ENCODE peak calls at places on chromosome 1, in nine cellular contexts. One of them, this sample, is unnamed.

GRCh38 chr1:233695901-233696300 is 82.0 kb downstream of the KCNK1 start:
- DNase-seq in CD4-positive, alpha-beta memory T cell: no peak
- DNase-seq in SJSA1: no peak
- DNase-seq in left ventricle myocardium inferior: no peak
- DNase-seq in CD4-positive, CD25-positive, alpha-beta regulatory T cell: no peak
- DNase-seq in tibial nerve: no peak
- DNase-seq in keratinocyte: no peak
- DNase-seq in heart left ventricle: no peak
- DNase-seq in OCI-LY7: no peak
- DNase-seq in this sample: no peak

GRCh38 chr1:158686430-158687009 is at the start of gene SPTA1:
- DNase-seq in CD4-positive, alpha-beta memory T cell: no peak
- DNase-seq in SJSA1: no peak
- DNase-seq in left ventricle myocardium inferior: no peak
- DNase-seq in CD4-positive, CD25-positive, alpha-beta regulatory T cell: no peak
- DNase-seq in tibial nerve: no peak
- DNase-seq in keratinocyte: no peak
- DNase-seq in heart left ventricle: no peak
- DNase-seq in OCI-LY7: no peak
- DNase-seq in this sample: no peak

GRCh38 chr1:246647113-246647512 is 77.1 kb upstream of the SCCPDH start:
- DNase-seq in CD4-positive, alpha-beta memory T cell: no peak
- DNase-seq in SJSA1: no peak
- DNase-seq in left ventricle myocardium inferior: peak; percentile 74
- DNase-seq in CD4-positive, CD25-positive, alpha-beta regulatory T cell: no peak
- DNase-seq in tibial nerve: no peak
- DNase-seq in keratinocyte: no peak
- DNase-seq in heart left ventricle: peak; percentile 73
- DNase-seq in OCI-LY7: no peak
- DNase-seq in this sample: no peak

GRCh38 chr1:84502892-84503291 is 3.3 kb upstream of the SPATA1 start:
- DNase-seq in CD4-positive, alpha-beta memory T cell: no peak
- DNase-seq in SJSA1: no peak
- DNase-seq in left ventricle myocardium inferior: no peak
- DNase-seq in CD4-positive, CD25-positive, alpha-beta regulatory T cell: no peak
- DNase-seq in tibial nerve: no peak
- DNase-seq in keratinocyte: no peak
- DNase-seq in heart left ventricle: no peak
- DNase-seq in OCI-LY7: no peak
- DNase-seq in this sample: no peak

GRCh38 chr1:85289207-85289847 is 12.9 kb upstream of the BCL10 start:
- DNase-seq in CD4-positive, alpha-beta memory T cell: no peak
- DNase-seq in SJSA1: peak; percentile 69
- DNase-seq in left ventricle myocardium inferior: no peak
- DNase-seq in CD4-positive, CD25-positive, alpha-beta regulatory T cell: no peak
- DNase-seq in tibial nerve: no peak
- DNase-seq in keratinocyte: peak; percentile 92
- DNase-seq in heart left ventricle: no peak
- DNase-seq in OCI-LY7: no peak
- DNase-seq in this sample: no peak

GRCh38 chr1:38013027-38013588 is 574 bp downstream of the UTP11 start:
- DNase-seq in CD4-positive, alpha-beta memory T cell: no peak
- DNase-seq in SJSA1: no peak
- DNase-seq in left ventricle myocardium inferior: no peak
- DNase-seq in CD4-positive, CD25-positive, alpha-beta regulatory T cell: no peak
- DNase-seq in tibial nerve: no peak
- DNase-seq in keratinocyte: no peak
- DNase-seq in heart left ventricle: no peak
- DNase-seq in OCI-LY7: no peak
- DNase-seq in this sample: no peak

GRCh38 chr1:9302745-9303524 is 10.2 kb downstream of the SPSB1 start:
- DNase-seq in CD4-positive, alpha-beta memory T cell: no peak
- DNase-seq in SJSA1: peak; percentile 92
- DNase-seq in left ventricle myocardium inferior: peak; percentile 47
- DNase-seq in CD4-positive, CD25-positive, alpha-beta regulatory T cell: no peak
- DNase-seq in tibial nerve: peak; percentile 28
- DNase-seq in keratinocyte: no peak
- DNase-seq in heart left ventricle: peak; percentile 56
- DNase-seq in OCI-LY7: peak; percentile 42
- DNase-seq in this sample: no peak

GRCh38 chr1:205986848-205987247 is 16.3 kb downstream of the RAB7B start:
- DNase-seq in CD4-positive, alpha-beta memory T cell: no peak
- DNase-seq in SJSA1: no peak
- DNase-seq in left ventricle myocardium inferior: no peak
- DNase-seq in CD4-positive, CD25-positive, alpha-beta regulatory T cell: no peak
- DNase-seq in tibial nerve: no peak
- DNase-seq in keratinocyte: no peak
- DNase-seq in heart left ventricle: no peak
- DNase-seq in OCI-LY7: no peak
- DNase-seq in this sample: no peak

GRCh38 chr1:182087951-182088350 is 26.4 kb upstream of the ZNF648 start:
- DNase-seq in CD4-positive, alpha-beta memory T cell: peak; percentile 54
- DNase-seq in SJSA1: peak; percentile 29
- DNase-seq in left ventricle myocardium inferior: no peak
- DNase-seq in CD4-positive, CD25-positive, alpha-beta regulatory T cell: no peak
- DNase-seq in tibial nerve: no peak
- DNase-seq in keratinocyte: peak; percentile 84
- DNase-seq in heart left ventricle: no peak
- DNase-seq in OCI-LY7: no peak
- DNase-seq in this sample: no peak

GRCh38 chr1:208189716-208190115 is 54.5 kb downstream of the PLXNA2 start:
- DNase-seq in CD4-positive, alpha-beta memory T cell: no peak
- DNase-seq in SJSA1: no peak
- DNase-seq in left ventricle myocardium inferior: no peak
- DNase-seq in CD4-positive, CD25-positive, alpha-beta regulatory T cell: no peak
- DNase-seq in tibial nerve: no peak
- DNase-seq in keratinocyte: no peak
- DNase-seq in heart left ventricle: no peak
- DNase-seq in OCI-LY7: no peak
- DNase-seq in this sample: no peak

GRCh38 chr1:46526013-46526688 is 25.3 kb downstream of the KNCN start:
- DNase-seq in CD4-positive, alpha-beta memory T cell: no peak
- DNase-seq in SJSA1: no peak
- DNase-seq in left ventricle myocardium inferior: no peak
- DNase-seq in CD4-positive, CD25-positive, alpha-beta regulatory T cell: no peak
- DNase-seq in tibial nerve: no peak
- DNase-seq in keratinocyte: no peak
- DNase-seq in heart left ventricle: no peak
- DNase-seq in OCI-LY7: no peak
- DNase-seq in this sample: no peak

GRCh38 chr1:85550784-85551516 is 29.6 kb upstream of the CCN1 start:
- DNase-seq in CD4-positive, alpha-beta memory T cell: no peak
- DNase-seq in SJSA1: peak; percentile 69
- DNase-seq in left ventricle myocardium inferior: no peak
- DNase-seq in CD4-positive, CD25-positive, alpha-beta regulatory T cell: no peak
- DNase-seq in tibial nerve: no peak
- DNase-seq in keratinocyte: no peak
- DNase-seq in heart left ventricle: no peak
- DNase-seq in OCI-LY7: no peak
- DNase-seq in this sample: no peak

GRCh38 chr1:201369209-201369608 is 8.3 kb downstream of the TNNT2 start:
- DNase-seq in CD4-positive, alpha-beta memory T cell: no peak
- DNase-seq in SJSA1: no peak
- DNase-seq in left ventricle myocardium inferior: no peak
- DNase-seq in CD4-positive, CD25-positive, alpha-beta regulatory T cell: no peak
- DNase-seq in tibial nerve: no peak
- DNase-seq in keratinocyte: no peak
- DNase-seq in heart left ventricle: peak; percentile 74
- DNase-seq in OCI-LY7: no peak
- DNase-seq in this sample: no peak

GRCh38 chr1:100995196-100995983 is 30.2 kb downstream of the DPH5 start:
- DNase-seq in CD4-positive, alpha-beta memory T cell: no peak
- DNase-seq in SJSA1: no peak
- DNase-seq in left ventricle myocardium inferior: no peak
- DNase-seq in CD4-positive, CD25-positive, alpha-beta regulatory T cell: peak; percentile 20
- DNase-seq in tibial nerve: no peak
- DNase-seq in keratinocyte: no peak
- DNase-seq in heart left ventricle: no peak
- DNase-seq in OCI-LY7: peak; percentile 2
- DNase-seq in this sample: no peak

GRCh38 chr1:223712856-223713494 is 636 bp downstream of the CAPN2 start:
- DNase-seq in CD4-positive, alpha-beta memory T cell: peak; percentile 50
- DNase-seq in SJSA1: no peak
- DNase-seq in left ventricle myocardium inferior: peak; percentile 47
- DNase-seq in CD4-positive, CD25-positive, alpha-beta regulatory T cell: peak; percentile 47
- DNase-seq in tibial nerve: no peak
- DNase-seq in keratinocyte: no peak
- DNase-seq in heart left ventricle: peak; percentile 48
- DNase-seq in OCI-LY7: no peak
- DNase-seq in this sample: peak; percentile 50

GRCh38 chr1:89365206-89365605 is 1.3 kb downstream of the GBP6 start:
- DNase-seq in CD4-positive, alpha-beta memory T cell: no peak
- DNase-seq in SJSA1: no peak
- DNase-seq in left ventricle myocardium inferior: no peak
- DNase-seq in CD4-positive, CD25-positive, alpha-beta regulatory T cell: no peak
- DNase-seq in tibial nerve: no peak
- DNase-seq in keratinocyte: no peak
- DNase-seq in heart left ventricle: no peak
- DNase-seq in OCI-LY7: no peak
- DNase-seq in this sample: no peak
- H3K27ac ChIP-seq in CD4-positive, alpha-beta memory T cell: no peak overlapping the region
- H3K27ac ChIP-seq in SJSA1: no peak overlapping the region
- H3K27ac ChIP-seq in left ventricle myocardium inferior: no peak overlapping the region
- H3K27ac ChIP-seq in CD4-positive, CD25-positive, alpha-beta regulatory T cell: no peak overlapping the region
- H3K27ac ChIP-seq in tibial nerve: no peak overlapping the region
- H3K27ac ChIP-seq in keratinocyte: peak overlapping the region; percentile 15
- H3K27ac ChIP-seq in heart left ventricle: no peak overlapping the region
- H3K27ac ChIP-seq in OCI-LY7: no peak overlapping the region
- H3K27ac ChIP-seq in this sample: no peak overlapping the region

GRCh38 chr1:10802948-10803715 is 6.7 kb upstream of the CASZ1 start:
- DNase-seq in CD4-positive, alpha-beta memory T cell: no peak
- DNase-seq in SJSA1: no peak
- DNase-seq in left ventricle myocardium inferior: no peak
- DNase-seq in CD4-positive, CD25-positive, alpha-beta regulatory T cell: no peak
- DNase-seq in tibial nerve: no peak
- DNase-seq in keratinocyte: no peak
- DNase-seq in heart left ventricle: no peak
- DNase-seq in OCI-LY7: no peak
- DNase-seq in this sample: no peak
- H3K4me3 ChIP-seq in CD4-positive, alpha-beta memory T cell: no peak overlapping the region
- H3K4me3 ChIP-seq in SJSA1: no peak overlapping the region
- H3K4me3 ChIP-seq in left ventricle myocardium inferior: no peak overlapping the region
- H3K4me3 ChIP-seq in CD4-positive, CD25-positive, alpha-beta regulatory T cell: no peak overlapping the region
- H3K4me3 ChIP-seq in tibial nerve: no peak overlapping the region
- H3K4me3 ChIP-seq in keratinocyte: no peak overlapping the region
- H3K4me3 ChIP-seq in heart left ventricle: no peak overlapping the region
- H3K4me3 ChIP-seq in OCI-LY7: no peak overlapping the region
- H3K4me3 ChIP-seq in this sample: no peak overlapping the region

DNA sequence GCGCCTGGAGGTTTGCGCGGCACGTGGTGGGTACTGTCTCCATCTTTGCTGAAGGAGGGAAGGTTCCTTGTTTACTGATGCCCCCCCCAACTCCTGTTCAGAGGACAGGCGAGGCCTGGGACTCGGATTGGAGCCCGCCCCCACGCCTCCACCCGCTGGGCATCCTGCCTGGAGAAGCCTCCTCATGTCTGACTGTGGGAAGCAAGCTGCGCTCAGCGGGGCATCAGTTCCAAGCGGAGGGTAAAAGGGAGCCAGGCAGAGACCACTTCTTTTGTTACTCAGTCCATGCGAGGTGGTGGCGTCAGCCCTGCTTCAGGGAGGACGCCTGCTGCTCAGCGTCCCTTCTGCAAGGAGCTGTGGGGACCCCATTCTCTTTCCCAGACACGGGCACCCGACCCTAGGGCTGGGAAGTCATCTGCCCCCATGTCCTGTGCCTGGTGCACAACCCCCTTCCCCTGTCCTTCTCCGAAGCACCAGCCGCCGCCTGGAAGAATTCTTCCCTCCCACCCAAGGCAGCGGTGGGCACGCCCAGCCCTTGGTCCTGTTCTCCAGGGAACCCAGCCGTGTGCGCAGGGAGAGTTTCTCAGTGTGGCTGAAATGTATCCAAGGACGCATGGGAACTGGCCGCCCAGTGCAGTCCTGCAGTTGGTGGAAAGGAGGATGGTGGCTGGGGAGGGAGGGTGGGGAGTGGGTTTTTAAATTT is 414.0 kb downstream of the CAMTA1 start:
- DNase-seq in CD4-positive, alpha-beta memory T cell: no peak
- DNase-seq in SJSA1: no peak
- DNase-seq in left ventricle myocardium inferior: no peak
- DNase-seq in CD4-positive, CD25-positive, alpha-beta regulatory T cell: no peak
- DNase-seq in tibial nerve: no peak
- DNase-seq in keratinocyte: no peak
- DNase-seq in heart left ventricle: no peak
- DNase-seq in OCI-LY7: no peak
- DNase-seq in this sample: no peak
- H3K27ac ChIP-seq in CD4-positive, alpha-beta memory T cell: no peak overlapping the region
- H3K27ac ChIP-seq in SJSA1: no peak overlapping the region
- H3K27ac ChIP-seq in left ventricle myocardium inferior: no peak overlapping the region
- H3K27ac ChIP-seq in CD4-positive, CD25-positive, alpha-beta regulatory T cell: no peak overlapping the region
- H3K27ac ChIP-seq in tibial nerve: no peak overlapping the region
- H3K27ac ChIP-seq in keratinocyte: no peak overlapping the region
- H3K27ac ChIP-seq in heart left ventricle: no peak overlapping the region
- H3K27ac ChIP-seq in OCI-LY7: no peak overlapping the region
- H3K27ac ChIP-seq in this sample: no peak overlapping the region

GRCh38 chr1:1324524-1325287 is at the start of the genes CPTP and INTS11:
- DNase-seq in CD4-positive, alpha-beta memory T cell: peak; percentile 95
- DNase-seq in SJSA1: peak; percentile 96
- DNase-seq in left ventricle myocardium inferior: peak; percentile 94
- DNase-seq in CD4-positive, CD25-positive, alpha-beta regulatory T cell: peak; percentile 96
- DNase-seq in tibial nerve: peak; percentile 87
- DNase-seq in keratinocyte: peak; percentile 64
- DNase-seq in heart left ventricle: peak; percentile 94
- DNase-seq in OCI-LY7: peak; percentile 96
- DNase-seq in this sample: peak; percentile 96

GRCh38 chr1:1325288-1326074 is 879 bp downstream of the CPTP start:
- DNase-seq in CD4-positive, alpha-beta memory T cell: no peak
- DNase-seq in SJSA1: no peak
- DNase-seq in left ventricle myocardium inferior: peak; percentile 75
- DNase-seq in CD4-positive, CD25-positive, alpha-beta regulatory T cell: no peak
- DNase-seq in tibial nerve: no peak
- DNase-seq in keratinocyte: no peak
- DNase-seq in heart left ventricle: peak; percentile 67
- DNase-seq in OCI-LY7: peak; percentile 27
- DNase-seq in this sample: peak; percentile 94

GRCh38 chr1:1324084-1324523 is 356 bp downstream of the INTS11 start:
- DNase-seq in CD4-positive, alpha-beta memory T cell: no peak
- DNase-seq in SJSA1: no peak
- DNase-seq in left ventricle myocardium inferior: no peak
- DNase-seq in CD4-positive, CD25-positive, alpha-beta regulatory T cell: no peak
- DNase-seq in tibial nerve: no peak
- DNase-seq in keratinocyte: no peak
- DNase-seq in heart left ventricle: no peak
- DNase-seq in OCI-LY7: no peak
- DNase-seq in this sample: no peak

GRCh38 chr1:1327291-1327690 is 2.7 kb downstream of the CPTP start:
- DNase-seq in CD4-positive, alpha-beta memory T cell: no peak
- DNase-seq in SJSA1: no peak
- DNase-seq in left ventricle myocardium inferior: no peak
- DNase-seq in CD4-positive, CD25-positive, alpha-beta regulatory T cell: no peak
- DNase-seq in tibial nerve: no peak
- DNase-seq in keratinocyte: no peak
- DNase-seq in heart left ventricle: no peak
- DNase-seq in OCI-LY7: no peak
- DNase-seq in this sample: no peak

GRCh38 chr1:1326075-1326605 is 1.5 kb downstream of the CPTP start:
- DNase-seq in CD4-positive, alpha-beta memory T cell: no peak
- DNase-seq in SJSA1: no peak
- DNase-seq in left ventricle myocardium inferior: no peak
- DNase-seq in CD4-positive, CD25-positive, alpha-beta regulatory T cell: no peak
- DNase-seq in tibial nerve: no peak
- DNase-seq in keratinocyte: no peak
- DNase-seq in heart left ventricle: no peak
- DNase-seq in OCI-LY7: peak; percentile 40
- DNase-seq in this sample: no peak
- H3K4me3 ChIP-seq in CD4-positive, alpha-beta memory T cell: no peak overlapping the region
- H3K4me3 ChIP-seq in SJSA1: no peak overlapping the region
- H3K4me3 ChIP-seq in left ventricle myocardium inferior: peak overlapping the region; percentile 89
- H3K4me3 ChIP-seq in CD4-positive, CD25-positive, alpha-beta regulatory T cell: peak overlapping the region; percentile 61
- H3K4me3 ChIP-seq in tibial nerve: no peak overlapping the region
- H3K4me3 ChIP-seq in keratinocyte: peak overlapping the region; percentile 100
- H3K4me3 ChIP-seq in heart left ventricle: peak overlapping the region; percentile 100
- H3K4me3 ChIP-seq in OCI-LY7: peak overlapping the region; percentile 84
- H3K4me3 ChIP-seq in this sample: peak overlapping the region; percentile 99